ENCODE peak calls at places on chromosome 5, in four cellular contexts. One of them, this sample, is unnamed.

GRCh38 chr5:96584712-96585111 is 77.5 kb upstream of the CAST start:
- DNase-seq in naive thymus-derived CD4-positive, alpha-beta T cell: no peak
- DNase-seq in NCI-H510A treated with DMSO at 0.1 percent for 48 hours: no peak
- DNase-seq in NCI-H2171 treated with DMSO at 0.1 percent for 48 hours: no peak
- DNase-seq in this sample: no peak

GRCh38 chr5:149423287-149424268 is 44.5 kb upstream of the IL17B start:
- DNase-seq in NCI-H510A treated with DMSO at 0.1 percent for 48 hours: no peak
- DNase-seq in NCI-H2171 treated with DMSO at 0.1 percent for 48 hours: no peak
- DNase-seq in naive thymus-derived CD4-positive, alpha-beta T cell: no peak
- DNase-seq in this sample: no peak

GRCh38 chr5:41968153-41968723 is 43.2 kb downstream of the FBXO4 start:
- DNase-seq in NCI-H2171 treated with DMSO at 0.1 percent for 48 hours: no peak
- DNase-seq in naive thymus-derived CD4-positive, alpha-beta T cell: no peak
- DNase-seq in NCI-H510A treated with DMSO at 0.1 percent for 48 hours: no peak
- DNase-seq in this sample: no peak

GRCh38 chr5:55102345-55102744 is at the start of gene GZMA:
- DNase-seq in NCI-H2171 treated with DMSO at 0.1 percent for 48 hours: no peak
- DNase-seq in NCI-H510A treated with DMSO at 0.1 percent for 48 hours: no peak
- DNase-seq in naive thymus-derived CD4-positive, alpha-beta T cell: peak
- DNase-seq in this sample: no peak

GRCh38 chr5:174935854-174936474 is 211.6 kb downstream of the MSX2 start:
- DNase-seq in naive thymus-derived CD4-positive, alpha-beta T cell: no peak
- DNase-seq in NCI-H510A treated with DMSO at 0.1 percent for 48 hours: peak
- DNase-seq in NCI-H2171 treated with DMSO at 0.1 percent for 48 hours: peak
- DNase-seq in this sample: peak

GRCh38 chr5:56313004-56313531 is 79.9 kb upstream of the ANKRD55 start:
- DNase-seq in naive thymus-derived CD4-positive, alpha-beta T cell: no peak
- DNase-seq in NCI-H2171 treated with DMSO at 0.1 percent for 48 hours: no peak
- DNase-seq in NCI-H510A treated with DMSO at 0.1 percent for 48 hours: no peak
- DNase-seq in this sample: no peak

GRCh38 chr5:140962190-140962589 is 4.1 kb upstream of the PCDHAC2 start:
- DNase-seq in NCI-H510A treated with DMSO at 0.1 percent for 48 hours: no peak
- DNase-seq in naive thymus-derived CD4-positive, alpha-beta T cell: no peak
- DNase-seq in NCI-H2171 treated with DMSO at 0.1 percent for 48 hours: no peak
- DNase-seq in this sample: no peak

GRCh38 chr5:103461223-103461622 is 101.4 kb downstream of the NUDT12 start:
- DNase-seq in naive thymus-derived CD4-positive, alpha-beta T cell: no peak
- DNase-seq in NCI-H510A treated with DMSO at 0.1 percent for 48 hours: no peak
- DNase-seq in NCI-H2171 treated with DMSO at 0.1 percent for 48 hours: no peak
- DNase-seq in this sample: no peak

GRCh38 chr5:169367861-169368260 is 66.9 kb upstream of the SLIT3 start:
- DNase-seq in naive thymus-derived CD4-positive, alpha-beta T cell: no peak
- DNase-seq in NCI-H2171 treated with DMSO at 0.1 percent for 48 hours: no peak
- DNase-seq in NCI-H510A treated with DMSO at 0.1 percent for 48 hours: no peak
- DNase-seq in this sample: no peak

GRCh38 chr5:126811515-126812198 is 34.7 kb downstream of the LMNB1 start:
- DNase-seq in naive thymus-derived CD4-positive, alpha-beta T cell: peak
- DNase-seq in NCI-H510A treated with DMSO at 0.1 percent for 48 hours: no peak
- DNase-seq in NCI-H2171 treated with DMSO at 0.1 percent for 48 hours: no peak
- DNase-seq in this sample: no peak

GRCh38 chr5:39503148-39503547 is 78.4 kb upstream of the DAB2 start:
- DNase-seq in NCI-H2171 treated with DMSO at 0.1 percent for 48 hours: no peak
- DNase-seq in NCI-H510A treated with DMSO at 0.1 percent for 48 hours: no peak
- DNase-seq in naive thymus-derived CD4-positive, alpha-beta T cell: no peak
- DNase-seq in this sample: no peak

GRCh38 chr5:104297076-104297475 is 734.5 kb upstream of the NUDT12 start:
- DNase-seq in NCI-H510A treated with DMSO at 0.1 percent for 48 hours: no peak
- DNase-seq in naive thymus-derived CD4-positive, alpha-beta T cell: no peak
- DNase-seq in NCI-H2171 treated with DMSO at 0.1 percent for 48 hours: no peak
- DNase-seq in this sample: peak

GRCh38 chr5:123814796-123815479 is 303.0 kb downstream of the CSNK1G3 start:
- DNase-seq in NCI-H2171 treated with DMSO at 0.1 percent for 48 hours: no peak
- DNase-seq in NCI-H510A treated with DMSO at 0.1 percent for 48 hours: no peak
- DNase-seq in naive thymus-derived CD4-positive, alpha-beta T cell: no peak
- DNase-seq in this sample: no peak

GRCh38 chr5:54845567-54845941 is 139.8 kb downstream of the ESM1 start:
- DNase-seq in NCI-H2171 treated with DMSO at 0.1 percent for 48 hours: no peak
- DNase-seq in NCI-H510A treated with DMSO at 0.1 percent for 48 hours: no peak
- DNase-seq in naive thymus-derived CD4-positive, alpha-beta T cell: no peak
- DNase-seq in this sample: peak

GRCh38 chr5:137376127-137376526 is 123.0 kb downstream of the SPOCK1 start:
- DNase-seq in NCI-H2171 treated with DMSO at 0.1 percent for 48 hours: peak
- DNase-seq in naive thymus-derived CD4-positive, alpha-beta T cell: no peak
- DNase-seq in NCI-H510A treated with DMSO at 0.1 percent for 48 hours: peak
- DNase-seq in this sample: no peak

GRCh38 chr5:97499605-97500004 is 316.6 kb upstream of the RIOK2 start:
- DNase-seq in NCI-H2171 treated with DMSO at 0.1 percent for 48 hours: no peak
- DNase-seq in naive thymus-derived CD4-positive, alpha-beta T cell: no peak
- DNase-seq in NCI-H510A treated with DMSO at 0.1 percent for 48 hours: no peak
- DNase-seq in this sample: no peak

GRCh38 chr5:45411971-45412612 is 284.1 kb downstream of the HCN1 start:
- DNase-seq in NCI-H510A treated with DMSO at 0.1 percent for 48 hours: no peak
- DNase-seq in naive thymus-derived CD4-positive, alpha-beta T cell: no peak
- DNase-seq in NCI-H2171 treated with DMSO at 0.1 percent for 48 hours: peak
- DNase-seq in this sample: peak

GRCh38 chr5:122316652-122317051 is 4.6 kb downstream of the SNCAIP start:
- DNase-seq in naive thymus-derived CD4-positive, alpha-beta T cell: no peak
- DNase-seq in NCI-H510A treated with DMSO at 0.1 percent for 48 hours: peak
- DNase-seq in NCI-H2171 treated with DMSO at 0.1 percent for 48 hours: no peak
- DNase-seq in this sample: no peak

GRCh38 chr5:60161340-60161934 is 267.9 kb upstream of the PDE4D start:
- DNase-seq in naive thymus-derived CD4-positive, alpha-beta T cell: no peak
- DNase-seq in NCI-H2171 treated with DMSO at 0.1 percent for 48 hours: no peak
- DNase-seq in NCI-H510A treated with DMSO at 0.1 percent for 48 hours: peak
- DNase-seq in this sample: peak

GRCh38 chr5:89346573-89346972 is 463.6 kb upstream of the MEF2C start:
- DNase-seq in NCI-H2171 treated with DMSO at 0.1 percent for 48 hours: no peak
- DNase-seq in NCI-H510A treated with DMSO at 0.1 percent for 48 hours: no peak
- DNase-seq in naive thymus-derived CD4-positive, alpha-beta T cell: no peak
- DNase-seq in this sample: no peak

GRCh38 chr5:41863871-41864486 is 6.2 kb downstream of the OXCT1 start:
- DNase-seq in NCI-H510A treated with DMSO at 0.1 percent for 48 hours: no peak
- DNase-seq in naive thymus-derived CD4-positive, alpha-beta T cell: no peak
- DNase-seq in NCI-H2171 treated with DMSO at 0.1 percent for 48 hours: no peak
- DNase-seq in this sample: no peak

GRCh38 chr5:72465601-72466563 is 41.3 kb downstream of the ZNF366 start:
- DNase-seq in NCI-H2171 treated with DMSO at 0.1 percent for 48 hours: no peak
- DNase-seq in naive thymus-derived CD4-positive, alpha-beta T cell: no peak
- DNase-seq in NCI-H510A treated with DMSO at 0.1 percent for 48 hours: no peak
- DNase-seq in this sample: peak

GRCh38 chr5:14193496-14193895 is 50.4 kb downstream of the TRIO start:
- DNase-seq in NCI-H510A treated with DMSO at 0.1 percent for 48 hours: no peak
- DNase-seq in naive thymus-derived CD4-positive, alpha-beta T cell: no peak
- DNase-seq in NCI-H2171 treated with DMSO at 0.1 percent for 48 hours: no peak
- DNase-seq in this sample: no peak

GRCh38 chr5:62138607-62139006 is 167.4 kb upstream of the KIF2A start:
- DNase-seq in naive thymus-derived CD4-positive, alpha-beta T cell: no peak
- DNase-seq in NCI-H2171 treated with DMSO at 0.1 percent for 48 hours: no peak
- DNase-seq in NCI-H510A treated with DMSO at 0.1 percent for 48 hours: no peak
- DNase-seq in this sample: no peak

GRCh38 chr5:163889369-163889768 is 383.9 kb downstream of the MAT2B start:
- DNase-seq in naive thymus-derived CD4-positive, alpha-beta T cell: no peak
- DNase-seq in NCI-H510A treated with DMSO at 0.1 percent for 48 hours: no peak
- DNase-seq in NCI-H2171 treated with DMSO at 0.1 percent for 48 hours: peak
- DNase-seq in this sample: no peak

GRCh38 chr5:98767563-98767962 is 5.9 kb upstream of the RGMB start:
- DNase-seq in NCI-H2171 treated with DMSO at 0.1 percent for 48 hours: no peak
- DNase-seq in naive thymus-derived CD4-positive, alpha-beta T cell: no peak
- DNase-seq in NCI-H510A treated with DMSO at 0.1 percent for 48 hours: no peak
- DNase-seq in this sample: no peak

GRCh38 chr5:140707812-140708211 is 7.6 kb downstream of the ZMAT2 start:
- DNase-seq in NCI-H510A treated with DMSO at 0.1 percent for 48 hours: no peak
- DNase-seq in NCI-H2171 treated with DMSO at 0.1 percent for 48 hours: peak
- DNase-seq in naive thymus-derived CD4-positive, alpha-beta T cell: no peak
- DNase-seq in this sample: no peak